ENCODE peak calls at places on chromosomes 6 and 20, in seven cellular contexts. One of them, this sample, is unnamed.
A peak's percentile ranks its signal among the peaks of the same experiment; 100 is the strongest.

GRCh38 chr6:35691027-35691824 is 2.5 kb upstream of the FKBP5 start:
- DNase-seq in heart right ventricle: peak; percentile 82
- DNase-seq in cardiac muscle cell: peak; percentile 96
- DNase-seq in astrocyte: no peak
- DNase-seq in Caco-2: no peak
- DNase-seq in right cardiac atrium: peak; percentile 92
- DNase-seq in HepG2: no peak
- DNase-seq in this sample: no peak

GRCh38 chr6:157974967-157975366 is 6.7 kb upstream of the SYNJ2 start:
- DNase-seq in heart right ventricle: no peak
- DNase-seq in cardiac muscle cell: no peak
- DNase-seq in astrocyte: no peak
- DNase-seq in Caco-2: no peak
- DNase-seq in right cardiac atrium: no peak
- DNase-seq in HepG2: peak; percentile 83
- DNase-seq in this sample: no peak

GRCh38 chr6:15073344-15073789 is 172.5 kb upstream of the JARID2 start:
- DNase-seq in heart right ventricle: no peak
- DNase-seq in cardiac muscle cell: no peak
- DNase-seq in astrocyte: peak; percentile 49
- DNase-seq in Caco-2: no peak
- DNase-seq in right cardiac atrium: no peak
- DNase-seq in HepG2: no peak
- DNase-seq in this sample: no peak

GRCh38 chr20:9572690-9573089 is 58.3 kb downstream of the LAMP5 start:
- DNase-seq in heart right ventricle: no peak
- DNase-seq in cardiac muscle cell: no peak
- DNase-seq in astrocyte: no peak
- DNase-seq in Caco-2: no peak
- DNase-seq in right cardiac atrium: no peak
- DNase-seq in HepG2: no peak
- DNase-seq in this sample: no peak

GRCh38 chr6:136840612-136841011 is 18.2 kb downstream of the PEX7 start:
- DNase-seq in heart right ventricle: no peak
- DNase-seq in cardiac muscle cell: no peak
- DNase-seq in astrocyte: no peak
- DNase-seq in Caco-2: no peak
- DNase-seq in right cardiac atrium: no peak
- DNase-seq in HepG2: no peak
- DNase-seq in this sample: no peak

GRCh38 chr6:106511274-106512047 is 117.8 kb downstream of the RTN4IP1 start:
- DNase-seq in heart right ventricle: no peak
- DNase-seq in cardiac muscle cell: peak; percentile 53
- DNase-seq in astrocyte: peak; percentile 45
- DNase-seq in Caco-2: no peak
- DNase-seq in right cardiac atrium: peak; percentile 22
- DNase-seq in HepG2: peak; percentile 18
- DNase-seq in this sample: peak; percentile 31

GRCh38 chr6:121504227-121504626 is 68.8 kb downstream of the GJA1 start:
- DNase-seq in heart right ventricle: no peak
- DNase-seq in cardiac muscle cell: peak; percentile 79
- DNase-seq in astrocyte: peak; percentile 96
- DNase-seq in Caco-2: peak; percentile 8
- DNase-seq in right cardiac atrium: no peak
- DNase-seq in HepG2: no peak
- DNase-seq in this sample: no peak

GRCh38 chr20:51059862-51060261 is 37.0 kb upstream of the KCNG1 start:
- DNase-seq in heart right ventricle: no peak
- DNase-seq in cardiac muscle cell: peak; percentile 32
- DNase-seq in astrocyte: peak; percentile 83
- DNase-seq in Caco-2: no peak
- DNase-seq in right cardiac atrium: no peak
- DNase-seq in HepG2: no peak
- DNase-seq in this sample: no peak

GRCh38 chr6:88761237-88762031 is 202.0 kb downstream of the RNGTT start:
- DNase-seq in heart right ventricle: no peak
- DNase-seq in cardiac muscle cell: no peak
- DNase-seq in astrocyte: no peak
- DNase-seq in Caco-2: no peak
- DNase-seq in right cardiac atrium: no peak
- DNase-seq in HepG2: no peak
- DNase-seq in this sample: no peak

GRCh38 chr6:149060300-149060984 is 257.1 kb upstream of the TAB2 start:
- DNase-seq in heart right ventricle: peak; percentile 23
- DNase-seq in cardiac muscle cell: peak; percentile 35
- DNase-seq in astrocyte: no peak
- DNase-seq in Caco-2: no peak
- DNase-seq in right cardiac atrium: no peak
- DNase-seq in HepG2: peak; percentile 20
- DNase-seq in this sample: peak; percentile 50

GRCh38 chr6:135867332-135867731 is 15.8 kb downstream of the PDE7B start:
- DNase-seq in heart right ventricle: no peak
- DNase-seq in cardiac muscle cell: no peak
- DNase-seq in astrocyte: no peak
- DNase-seq in Caco-2: no peak
- DNase-seq in right cardiac atrium: no peak
- DNase-seq in HepG2: no peak
- DNase-seq in this sample: no peak

GRCh38 chr20:18101125-18101820 is 36.4 kb upstream of the KAT14 start:
- DNase-seq in heart right ventricle: no peak
- DNase-seq in cardiac muscle cell: no peak
- DNase-seq in astrocyte: no peak
- DNase-seq in Caco-2: peak; percentile 62
- DNase-seq in right cardiac atrium: no peak
- DNase-seq in HepG2: no peak
- DNase-seq in this sample: no peak

GRCh38 chr6:168365422-168366165 is 46.0 kb upstream of the DACT2 start:
- DNase-seq in heart right ventricle: no peak
- DNase-seq in cardiac muscle cell: no peak
- DNase-seq in astrocyte: no peak
- DNase-seq in Caco-2: no peak
- DNase-seq in right cardiac atrium: no peak
- DNase-seq in HepG2: no peak
- DNase-seq in this sample: no peak

GRCh38 chr6:49787176-49787575 is at the start of gene PGK2:
- DNase-seq in heart right ventricle: no peak
- DNase-seq in cardiac muscle cell: no peak
- DNase-seq in astrocyte: no peak
- DNase-seq in Caco-2: peak; percentile 27
- DNase-seq in right cardiac atrium: no peak
- DNase-seq in HepG2: no peak
- DNase-seq in this sample: no peak

GRCh38 chr6:122645256-122645655 is 35.1 kb downstream of the PKIB start:
- DNase-seq in heart right ventricle: no peak
- DNase-seq in cardiac muscle cell: no peak
- DNase-seq in astrocyte: no peak
- DNase-seq in Caco-2: no peak
- DNase-seq in right cardiac atrium: no peak
- DNase-seq in HepG2: no peak
- DNase-seq in this sample: no peak

GRCh38 chr6:14948586-14949245 is 297.2 kb upstream of the JARID2 start:
- DNase-seq in heart right ventricle: no peak
- DNase-seq in cardiac muscle cell: no peak
- DNase-seq in astrocyte: no peak
- DNase-seq in Caco-2: no peak
- DNase-seq in right cardiac atrium: no peak
- DNase-seq in HepG2: no peak
- DNase-seq in this sample: no peak

GRCh38 chr20:47464380-47465101 is 37.1 kb upstream of the NCOA3 start:
- DNase-seq in heart right ventricle: peak; percentile 23
- DNase-seq in cardiac muscle cell: peak; percentile 99
- DNase-seq in astrocyte: peak; percentile 92
- DNase-seq in Caco-2: peak; percentile 91
- DNase-seq in right cardiac atrium: peak; percentile 78
- DNase-seq in HepG2: peak; percentile 100
- DNase-seq in this sample: no peak

GRCh38 chr6:129719692-129720091 is 9.7 kb upstream of the ARHGAP18 start:
- DNase-seq in heart right ventricle: no peak
- DNase-seq in cardiac muscle cell: peak; percentile 76
- DNase-seq in astrocyte: no peak
- DNase-seq in Caco-2: no peak
- DNase-seq in right cardiac atrium: no peak
- DNase-seq in HepG2: no peak
- DNase-seq in this sample: no peak

GRCh38 chr6:122079906-122080305 is 319.5 kb upstream of the HSF2 start:
- DNase-seq in heart right ventricle: no peak
- DNase-seq in cardiac muscle cell: no peak
- DNase-seq in astrocyte: no peak
- DNase-seq in Caco-2: no peak
- DNase-seq in right cardiac atrium: no peak
- DNase-seq in HepG2: no peak
- DNase-seq in this sample: no peak

GRCh38 chr6:1729133-1729751 is 119.5 kb downstream of the FOXC1 start:
- DNase-seq in heart right ventricle: no peak
- DNase-seq in cardiac muscle cell: no peak
- DNase-seq in astrocyte: no peak
- DNase-seq in Caco-2: no peak
- DNase-seq in right cardiac atrium: no peak
- DNase-seq in HepG2: no peak
- DNase-seq in this sample: no peak

GRCh38 chr20:54193817-54194216 is 14.1 kb upstream of the PFDN4 start:
- DNase-seq in heart right ventricle: no peak
- DNase-seq in cardiac muscle cell: no peak
- DNase-seq in astrocyte: no peak
- DNase-seq in Caco-2: no peak
- DNase-seq in right cardiac atrium: no peak
- DNase-seq in HepG2: no peak
- DNase-seq in this sample: no peak

GRCh38 chr20:24102290-24102689 is 113.7 kb upstream of the GGTLC1 start:
- DNase-seq in heart right ventricle: no peak
- DNase-seq in cardiac muscle cell: no peak
- DNase-seq in astrocyte: no peak
- DNase-seq in Caco-2: peak; percentile 27
- DNase-seq in right cardiac atrium: no peak
- DNase-seq in HepG2: peak; percentile 35
- DNase-seq in this sample: no peak

GRCh38 chr6:77561768-77562314 is 91.0 kb upstream of the MEI4 start:
- DNase-seq in heart right ventricle: no peak
- DNase-seq in cardiac muscle cell: no peak
- DNase-seq in astrocyte: no peak
- DNase-seq in Caco-2: no peak
- DNase-seq in right cardiac atrium: no peak
- DNase-seq in HepG2: no peak
- DNase-seq in this sample: no peak

GRCh38 chr20:1469925-1470571 is 3.4 kb upstream of the NSFL1C start:
- DNase-seq in heart right ventricle: peak; percentile 68
- DNase-seq in cardiac muscle cell: peak; percentile 99
- DNase-seq in astrocyte: peak; percentile 99
- DNase-seq in Caco-2: peak; percentile 89
- DNase-seq in right cardiac atrium: peak; percentile 85
- DNase-seq in HepG2: peak; percentile 99
- DNase-seq in this sample: no peak

GRCh38 chr20:4873396-4873795 is 127.9 kb downstream of the SLC23A2 start:
- DNase-seq in heart right ventricle: no peak
- DNase-seq in cardiac muscle cell: no peak
- DNase-seq in astrocyte: no peak
- DNase-seq in Caco-2: no peak
- DNase-seq in right cardiac atrium: no peak
- DNase-seq in HepG2: no peak
- DNase-seq in this sample: no peak

GRCh38 chr6:16102208-16102607 is 26.7 kb upstream of the MYLIP start:
- DNase-seq in heart right ventricle: no peak
- DNase-seq in cardiac muscle cell: no peak
- DNase-seq in astrocyte: no peak
- DNase-seq in Caco-2: peak; percentile 69
- DNase-seq in right cardiac atrium: no peak
- DNase-seq in HepG2: no peak
- DNase-seq in this sample: no peak

GRCh38 chr6:44093066-44093465 is 34.2 kb downstream of the MRPL14 start:
- DNase-seq in heart right ventricle: no peak
- DNase-seq in cardiac muscle cell: no peak
- DNase-seq in astrocyte: no peak
- DNase-seq in Caco-2: no peak
- DNase-seq in right cardiac atrium: no peak
- DNase-seq in HepG2: no peak
- DNase-seq in this sample: no peak

GRCh38 chr6:103870970-103871369 is 988.7 kb downstream of the HACE1 start:
- DNase-seq in heart right ventricle: no peak
- DNase-seq in cardiac muscle cell: peak; percentile 21
- DNase-seq in astrocyte: no peak
- DNase-seq in Caco-2: no peak
- DNase-seq in right cardiac atrium: no peak
- DNase-seq in HepG2: no peak
- DNase-seq in this sample: no peak
- H3K4me3 ChIP-seq in heart right ventricle: no peak overlapping the region
- H3K4me3 ChIP-seq in cardiac muscle cell: no peak overlapping the region
- H3K4me3 ChIP-seq in astrocyte: no peak overlapping the region
- H3K4me3 ChIP-seq in Caco-2: no peak overlapping the region
- H3K4me3 ChIP-seq in right cardiac atrium: no peak overlapping the region
- H3K4me3 ChIP-seq in HepG2: no peak overlapping the region
- H3K4me3 ChIP-seq in this sample: no peak overlapping the region

GRCh38 chr6:30983439-30983838 is at the start of gene MUC21:
- DNase-seq in heart right ventricle: no peak
- DNase-seq in cardiac muscle cell: no peak
- DNase-seq in astrocyte: no peak
- DNase-seq in Caco-2: no peak
- DNase-seq in right cardiac atrium: no peak
- DNase-seq in HepG2: no peak
- DNase-seq in this sample: no peak
- H3K4me3 ChIP-seq in heart right ventricle: no peak within 1 kb of the TSS
- H3K4me3 ChIP-seq in cardiac muscle cell: no peak within 1 kb of the TSS
- H3K4me3 ChIP-seq in astrocyte: no peak within 1 kb of the TSS
- H3K4me3 ChIP-seq in Caco-2: no peak within 1 kb of the TSS
- H3K4me3 ChIP-seq in right cardiac atrium: no peak within 1 kb of the TSS
- H3K4me3 ChIP-seq in HepG2: no peak within 1 kb of the TSS
- H3K4me3 ChIP-seq in this sample: no peak within 1 kb of the TSS

DNA sequence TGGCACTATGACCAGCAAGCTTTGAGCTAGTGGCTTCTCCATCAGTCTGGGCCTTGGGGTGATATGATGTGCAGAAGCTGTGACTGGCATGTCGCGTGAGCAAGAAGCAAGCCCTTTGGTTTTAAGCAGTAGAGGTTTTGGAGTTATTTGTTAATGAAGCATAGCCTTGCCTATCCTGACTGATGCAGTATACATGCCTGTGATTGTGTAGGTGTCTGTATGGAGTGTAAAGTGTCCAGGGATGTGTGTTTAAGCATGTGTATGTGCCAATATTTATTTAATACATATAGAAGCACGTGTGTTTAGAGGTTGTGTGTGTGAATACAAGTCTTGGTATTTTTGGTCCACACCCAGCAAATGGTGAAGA is 61.0 kb upstream of the CCDC167 start:
- DNase-seq in heart right ventricle: no peak
- DNase-seq in cardiac muscle cell: no peak
- DNase-seq in astrocyte: no peak
- DNase-seq in Caco-2: no peak
- DNase-seq in right cardiac atrium: no peak
- DNase-seq in HepG2: no peak
- DNase-seq in this sample: no peak
- H3K4me3 ChIP-seq in heart right ventricle: no peak overlapping the region
- H3K4me3 ChIP-seq in cardiac muscle cell: no peak overlapping the region
- H3K4me3 ChIP-seq in astrocyte: no peak overlapping the region
- H3K4me3 ChIP-seq in Caco-2: no peak overlapping the region
- H3K4me3 ChIP-seq in right cardiac atrium: no peak overlapping the region
- H3K4me3 ChIP-seq in HepG2: no peak overlapping the region
- H3K4me3 ChIP-seq in this sample: no peak overlapping the region

DNA sequence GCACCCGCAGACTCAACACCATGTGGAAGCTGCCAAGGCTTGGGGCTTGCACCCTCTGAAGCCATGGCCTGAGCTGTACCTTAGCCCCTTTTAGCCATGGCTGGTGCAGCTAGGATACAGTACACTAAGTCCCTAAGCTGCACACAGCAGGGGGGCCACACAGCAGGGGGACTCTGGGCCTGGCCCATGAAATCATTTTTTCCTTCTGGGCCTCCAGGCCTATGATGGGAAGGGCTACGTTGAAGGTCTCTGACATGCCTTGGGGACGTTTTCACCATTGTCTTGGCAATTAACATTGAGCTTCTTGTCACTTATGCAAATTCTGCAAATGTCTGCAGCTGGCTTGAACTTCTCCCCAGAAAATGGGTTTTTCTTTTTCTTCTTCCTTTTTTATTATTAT is 103.3 kb downstream of the SLC16A10 start:
- DNase-seq in heart right ventricle: no peak
- DNase-seq in cardiac muscle cell: no peak
- DNase-seq in astrocyte: no peak
- DNase-seq in Caco-2: no peak
- DNase-seq in right cardiac atrium: no peak
- DNase-seq in HepG2: no peak
- DNase-seq in this sample: no peak
- H3K4me3 ChIP-seq in heart right ventricle: no peak overlapping the region
- H3K4me3 ChIP-seq in cardiac muscle cell: no peak overlapping the region
- H3K4me3 ChIP-seq in astrocyte: no peak overlapping the region
- H3K4me3 ChIP-seq in Caco-2: no peak overlapping the region
- H3K4me3 ChIP-seq in right cardiac atrium: no peak overlapping the region
- H3K4me3 ChIP-seq in HepG2: no peak overlapping the region
- H3K4me3 ChIP-seq in this sample: no peak overlapping the region